ENCODE peak calls at places on chromosome 14, in seven cellular contexts. H is GM23338, S is aorta, O is mammary epithelial cell, G is left ventricle myocardium inferior, A is HCT116, C is ascending aorta. I is an unnamed sample.

GRCh38 chr14:104895786-104896642 is 28.7 kb upstream of the PLD4 start:
- DNase-seq in A (no peak), O (no peak), C (peak; percentile 62), G (peak; percentile 14), S (peak; percentile 82), H (no peak), I (peak; percentile 93)

GRCh38 chr14:85453401-85453800 is 76.5 kb upstream of the FLRT2 start:
- DNase-seq in S (no peak), G (no peak), C (no peak), H (no peak), A (no peak), O (no peak), I (no peak)

GRCh38 chr14:78071016-78071549 is 99.1 kb upstream of the NRXN3 start:
- DNase-seq in O (no peak), G (no peak), C (no peak), S (no peak), H (no peak), A (no peak), I (no peak)

GRCh38 chr14:46325777-46326176 is 325.8 kb downstream of the RPL10L start:
- DNase-seq in O (no peak), H (no peak), S (no peak), G (no peak), C (no peak), A (no peak), I (no peak)

GRCh38 chr14:104119700-104120251 is 18.6 kb upstream of the KIF26A start:
- DNase-seq in S (peak; percentile 69), H (no peak), O (no peak), C (peak; percentile 42), A (no peak), G (no peak), I (no peak)

GRCh38 chr14:101457177-101457935 is 103.9 kb upstream of the DIO3 start:
- DNase-seq in C (no peak), A (no peak), O (no peak), G (no peak), S (peak; percentile 76), H (peak; percentile 59), I (no peak)

GRCh38 chr14:103442288-103442687 is 57.1 kb downstream of the MARK3 start:
- DNase-seq in O (no peak), S (no peak), C (no peak), A (no peak), G (no peak), H (no peak), I (no peak)

GRCh38 chr14:90578283-90578985 is 181.6 kb downstream of the CALM1 start:
- DNase-seq in O (no peak), S (peak; percentile 53), G (peak; percentile 78), C (no peak), A (no peak), H (no peak), I (no peak)

GRCh38 chr14:60349663-60350365 is 100.8 kb downstream of the PPM1A start:
- DNase-seq in H (peak; percentile 83), C (no peak), S (no peak), G (no peak), A (peak; percentile 39), O (peak; percentile 25), I (peak; percentile 13)

GRCh38 chr14:24052656-24053547 is 1.1 kb downstream of the CARMIL3 start:
- DNase-seq in A (no peak), C (peak; percentile 58), O (no peak), H (no peak), G (no peak), S (peak; percentile 68), I (no peak)

GRCh38 chr14:26394114-26394855 is 203.5 kb downstream of the NOVA1 start:
- DNase-seq in G (no peak), S (no peak), O (no peak), A (no peak), H (peak; percentile 43), C (no peak), I (no peak)

GRCh38 chr14:104115691-104116543 is 22.5 kb upstream of the KIF26A start:
- DNase-seq in C (peak; percentile 47), A (no peak), S (peak; percentile 57), O (no peak), H (no peak), G (peak; percentile 10), I (peak; percentile 77)

GRCh38 chr14:84017533-84017932 is 1512.4 kb upstream of the FLRT2 start:
- DNase-seq in C (no peak), A (no peak), H (no peak), O (no peak), S (no peak), G (no peak), I (peak; percentile 40)

GRCh38 chr14:57493467-57494181 is at the start of gene CCDC198:
- DNase-seq in O (no peak), H (peak; percentile 12), C (no peak), G (no peak), A (no peak), S (no peak), I (no peak)

GRCh38 chr14:102074415-102074964 is 12.4 kb downstream of the HSP90AA1 start:
- DNase-seq in G (no peak), C (no peak), H (no peak), S (no peak), A (no peak), O (no peak), I (no peak)

GRCh38 chr14:30464481-30464880 is 94.5 kb upstream of the G2E3 start:
- DNase-seq in C (no peak), G (no peak), H (no peak), A (no peak), S (no peak), O (no peak), I (no peak)
- H3K27me3 ChIP-seq in C (no peaks in the 10 kb centered on the region), G (peaks cover 3% of the 10 kb centered on the region), H (no peaks in the 10 kb centered on the region), A (peaks cover 42% of the 10 kb centered on the region), S (no peaks in the 10 kb centered on the region), O (no peaks in the 10 kb centered on the region), I (no peaks in the 10 kb centered on the region)

DNA sequence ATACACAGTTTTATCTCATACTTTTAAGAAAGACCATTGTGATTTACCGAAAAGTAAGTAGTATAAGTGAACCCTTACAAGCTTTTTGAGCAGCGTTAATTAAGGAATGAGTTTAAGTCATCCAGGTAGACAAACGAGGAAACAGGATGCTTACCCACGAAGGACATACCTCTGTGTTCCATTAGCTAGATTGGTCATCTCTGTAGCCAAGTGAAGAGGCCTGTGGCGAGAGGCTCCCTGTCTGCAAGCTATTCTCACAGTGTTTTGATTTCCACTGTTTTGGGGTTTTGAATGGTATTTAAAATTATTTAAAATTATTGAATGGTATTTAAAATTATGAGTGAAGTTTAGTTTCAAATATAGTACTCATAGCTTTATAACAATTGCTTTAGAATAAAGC is 342.1 kb upstream of the RGS6 start:
- DNase-seq in A (no peak), G (no peak), O (no peak), H (no peak), S (no peak), C (no peak), I (no peak)
- H3K4me3 ChIP-seq in A (no peak overlapping the region), G (no peak overlapping the region), O (no peak overlapping the region), H (no peak overlapping the region), S (no peak overlapping the region), C (no peak overlapping the region), I (no peak overlapping the region)

GRCh38 chr14:99832326-99832725 is 39.1 kb downstream of the EML1 start:
- DNase-seq in A (no peak), C (no peak), H (no peak), G (no peak), O (no peak), S (no peak), I (no peak)
- H3K27me3 ChIP-seq in A (peaks cover 34% of the 10 kb centered on the region), C (no peaks in the 10 kb centered on the region), H (no peaks in the 10 kb centered on the region), G (no peaks in the 10 kb centered on the region), O (peaks cover 21% of the 10 kb centered on the region), S (no peaks in the 10 kb centered on the region), I (no peaks in the 10 kb centered on the region)

GRCh38 chr14:32087907-32088306 is 10.8 kb downstream of the ARHGAP5 start:
- DNase-seq in H (no peak), G (no peak), C (no peak), S (no peak), O (no peak), A (no peak), I (no peak)

GRCh38 chr14:32087173-32087861 is 10.2 kb downstream of the ARHGAP5 start:
- DNase-seq in A (peak; percentile 83), S (no peak), G (no peak), O (peak; percentile 38), H (peak; percentile 73), C (no peak), I (no peak)

GRCh38 chr14:32083789-32084188 is 6.7 kb downstream of the ARHGAP5 start:
- DNase-seq in C (no peak), A (no peak), H (no peak), G (no peak), S (no peak), O (no peak), I (no peak)

GRCh38 chr14:32085182-32085844 is 8.2 kb downstream of the ARHGAP5 start:
- DNase-seq in C (no peak), H (no peak), S (no peak), O (no peak), G (no peak), A (no peak), I (no peak)

GRCh38 chr14:32085845-32086383 is 8.8 kb downstream of the ARHGAP5 start:
- DNase-seq in S (no peak), O (peak; percentile 60), G (no peak), H (no peak), A (no peak), C (no peak), I (no peak)
- H3K4me3 ChIP-seq in S (no peak overlapping the region), O (peak overlapping the region; percentile 4), G (no peak overlapping the region), H (no peak overlapping the region), A (no peak overlapping the region), C (no peak overlapping the region), I (no peak overlapping the region)

DNA sequence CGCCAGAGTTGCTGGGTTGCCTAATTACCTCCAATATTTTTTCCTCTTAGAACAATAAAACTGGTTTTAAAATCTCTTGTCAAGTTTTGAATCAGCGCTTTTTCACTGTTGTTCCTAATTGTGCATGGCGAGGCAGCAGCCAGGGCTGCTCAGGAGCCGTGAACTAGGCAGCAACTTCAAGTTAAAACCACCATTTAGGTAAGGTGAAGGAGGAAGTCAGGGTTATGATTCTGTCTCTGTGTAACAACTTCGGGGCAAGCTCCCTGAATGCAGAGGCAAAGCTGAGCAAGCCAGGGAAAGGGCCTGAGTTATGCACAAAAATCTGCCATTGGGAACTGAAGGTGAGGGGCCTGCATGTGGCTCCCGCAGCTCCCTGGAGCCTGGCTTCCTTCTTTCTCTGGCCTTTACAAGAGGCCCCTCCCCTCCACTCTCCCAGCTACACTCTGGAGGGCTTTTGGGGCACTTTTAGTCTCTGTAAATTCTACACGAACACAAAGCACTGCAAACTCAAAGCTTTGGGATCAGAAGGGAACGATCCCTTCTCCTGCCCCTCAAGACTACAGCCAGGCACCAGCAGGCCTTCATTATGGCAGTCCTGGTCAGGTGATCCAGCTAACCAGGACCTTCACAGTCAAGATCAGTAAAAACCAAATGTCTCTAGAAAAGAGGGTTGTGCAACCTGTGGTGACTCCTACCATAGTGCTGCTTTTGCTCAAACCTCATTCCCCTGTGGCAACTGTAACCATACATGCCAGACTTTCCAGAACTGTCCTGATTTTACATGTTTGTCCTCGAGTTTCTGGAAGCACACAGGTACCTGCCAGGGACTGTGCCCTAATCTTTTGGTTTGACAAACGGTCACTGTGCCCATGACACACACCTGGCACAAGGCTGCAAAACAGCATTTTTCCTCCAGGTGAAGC is 67.3 kb upstream of the PTGR2 start:
- DNase-seq in A (no peak), S (no peak), O (peak; percentile 70), H (peak; percentile 33), G (no peak), C (no peak), I (peak; percentile 36)
- H3K27me3 ChIP-seq in A (no peaks in the 10 kb centered on the region), S (no peaks in the 10 kb centered on the region), O (no peaks in the 10 kb centered on the region), H (peaks cover 87% of the 10 kb centered on the region), G (no peaks in the 10 kb centered on the region), C (no peaks in the 10 kb centered on the region), I (no peaks in the 10 kb centered on the region)

GRCh38 chr14:100423421-100424010 is 100.4 kb downstream of the SLC25A47 start:
- DNase-seq in H (no peak), S (no peak), G (no peak), C (no peak), A (no peak), O (no peak), I (no peak)
- H3K4me3 ChIP-seq in H (no peak overlapping the region), S (no peak overlapping the region), G (no peak overlapping the region), C (no peak overlapping the region), A (no peak overlapping the region), O (no peak overlapping the region), I (no peak overlapping the region)